ENCODE peak calls at places on chromosomes 11 and 22, in nine cellular contexts. U is body of pancreas, F is Peyer's patch, B is lower lobe of right lung, Z is breast epithelium, V is neural progenitor cell, C is pancreas, A is left ventricle myocardium inferior, O is BE2C. T is an unnamed sample. For H3K4me1, the result is how much of the 10 kb centered on the place peaks cover.

GRCh38 chr11:122157540-122158173 is 41.6 kb upstream of the BLID start:
- DNase-seq in A (no peak), F (no peak), C (no peak), Z (no peak), V (no peak), U (no peak), O (no peak), B (no peak), T (no peak)

GRCh38 chr11:102819491-102819890 is 21.5 kb upstream of the MMP1 start:
- DNase-seq in A (no peak), F (no peak), Z (no peak), U (no peak), V (no peak), C (no peak), B (no peak), O (no peak), T (no peak)

GRCh38 chr11:126225266-126225665 is 13.7 kb downstream of the FAM118B start:
- DNase-seq in B (no peak), C (no peak), U (no peak), Z (no peak), O (no peak), F (no peak), V (no peak), A (no peak), T (no peak)

GRCh38 chr22:20819471-20819870 is 39.1 kb downstream of the PI4KA start:
- DNase-seq in U (no peak), F (peak), Z (no peak), B (no peak), A (no peak), O (no peak), C (no peak), V (no peak), T (no peak)

GRCh38 chr11:17528181-17528691 is 16.0 kb downstream of the USH1C start:
- DNase-seq in C (no peak), U (peak), A (peak), B (no peak), F (peak), O (peak), V (peak), Z (no peak), T (peak)

GRCh38 chr11:3124821-3125220 is 40.3 kb downstream of the OSBPL5 start:
- DNase-seq in Z (no peak), B (peak), C (no peak), V (no peak), A (no peak), U (no peak), F (no peak), O (no peak), T (no peak)

GRCh38 chr11:876550-876949 is 33.9 kb downstream of the TSPAN4 start:
- DNase-seq in U (peak), C (peak), A (peak), Z (peak), V (no peak), O (no peak), B (no peak), F (no peak), T (peak)

GRCh38 chr11:118074785-118075184 is 2.1 kb upstream of the TMPRSS4 start:
- DNase-seq in U (no peak), F (peak), Z (no peak), B (no peak), V (no peak), O (no peak), C (no peak), A (no peak), T (peak)

GRCh38 chr11:80163011-80163410 is 722.2 kb upstream of the TENM4 start:
- DNase-seq in U (no peak), Z (no peak), A (no peak), F (no peak), C (no peak), V (no peak), O (no peak), B (no peak), T (no peak)

GRCh38 chr22:49767355-49768062 is 60.2 kb downstream of the BRD1 start:
- DNase-seq in Z (peak), O (peak), F (peak), C (no peak), U (peak), V (peak), A (peak), B (peak), T (no peak)

GRCh38 chr22:38085056-38085455 is 1.1 kb upstream of the SLC16A8 start:
- DNase-seq in F (no peak), A (no peak), O (no peak), V (no peak), C (peak), Z (no peak), U (no peak), B (peak), T (no peak)

GRCh38 chr22:38083931-38084631 is at the start of gene SLC16A8:
- DNase-seq in V (peak), B (peak), Z (no peak), C (no peak), A (no peak), F (no peak), O (no peak), U (no peak), T (no peak)

GRCh38 chr22:38081941-38082828 is 1.8 kb downstream of the SLC16A8 start:
- DNase-seq in V (no peak), U (no peak), F (no peak), C (peak), B (peak), Z (no peak), O (no peak), A (no peak), T (no peak)

GRCh38 chr22:38081636-38081940 is 2.4 kb downstream of the SLC16A8 start:
- DNase-seq in C (peak), V (no peak), U (no peak), A (no peak), Z (no peak), B (peak), O (no peak), F (no peak), T (no peak)

GRCh38 chr22:38082986-38083710 is 836 bp downstream of the SLC16A8 start:
- DNase-seq in V (no peak), Z (no peak), U (no peak), C (peak), A (no peak), O (no peak), B (peak), F (no peak), T (no peak)
- H3K4me1 ChIP-seq in V (under half), Z (under half), U (under half), C (under half), A (under half), O (under half), B (under half), F (under half), T (under half)

GRCh38 chr22:40193429-40194421 is 16.0 kb downstream of the TNRC6B start:
- DNase-seq in F (peak), O (no peak), Z (no peak), B (no peak), V (peak), A (no peak), U (no peak), C (no peak), T (peak)
- TF ChIP-seq CTCF in F (no peak), O (peak), Z (no peak), B (peak), V (peak), A (peak), U (peak), C (no peak), T (no peak)

GRCh38 chr11:63670738-63671321 is 346 bp downstream of the ATL3 start:
- DNase-seq in C (peak), Z (no peak), B (peak), V (peak), A (peak), U (peak), F (peak), O (peak), T (peak)
- H3K4me1 ChIP-seq in C (under half), Z (under half), B (under half), V (under half), A (half or more), U (under half), F (under half), O (under half), T (under half)

GRCh38 chr11:26551186-26551801 is 20.8 kb downstream of the MUC15 start:
- DNase-seq in C (no peak), B (no peak), O (no peak), F (no peak), A (no peak), Z (no peak), U (no peak), V (no peak), T (no peak)
- TF ChIP-seq CTCF in C (no peak), B (peak), O (peak), F (no peak), A (no peak), Z (no peak), U (peak), V (peak), T (peak)

GRCh38 chr22:46091277-46091977 is 58.9 kb upstream of the PPARA start:
- DNase-seq in V (no peak), A (peak), B (peak), F (no peak), U (no peak), C (peak), Z (no peak), O (no peak), T (no peak)
- H3K4me1 ChIP-seq in V (under half), A (half or more), B (half or more), F (under half), U (half or more), C (half or more), Z (half or more), O (half or more), T (under half)

GRCh38 chr11:65891180-65892136 is 985 bp downstream of the CCDC85B start:
- DNase-seq in B (peak), Z (no peak), O (peak), A (peak), C (peak), U (no peak), F (no peak), V (peak), T (no peak)
- TF ChIP-seq CTCF in B (peak), Z (no peak), O (peak), A (peak), C (no peak), U (no peak), F (no peak), V (peak), T (no peak)

DNA sequence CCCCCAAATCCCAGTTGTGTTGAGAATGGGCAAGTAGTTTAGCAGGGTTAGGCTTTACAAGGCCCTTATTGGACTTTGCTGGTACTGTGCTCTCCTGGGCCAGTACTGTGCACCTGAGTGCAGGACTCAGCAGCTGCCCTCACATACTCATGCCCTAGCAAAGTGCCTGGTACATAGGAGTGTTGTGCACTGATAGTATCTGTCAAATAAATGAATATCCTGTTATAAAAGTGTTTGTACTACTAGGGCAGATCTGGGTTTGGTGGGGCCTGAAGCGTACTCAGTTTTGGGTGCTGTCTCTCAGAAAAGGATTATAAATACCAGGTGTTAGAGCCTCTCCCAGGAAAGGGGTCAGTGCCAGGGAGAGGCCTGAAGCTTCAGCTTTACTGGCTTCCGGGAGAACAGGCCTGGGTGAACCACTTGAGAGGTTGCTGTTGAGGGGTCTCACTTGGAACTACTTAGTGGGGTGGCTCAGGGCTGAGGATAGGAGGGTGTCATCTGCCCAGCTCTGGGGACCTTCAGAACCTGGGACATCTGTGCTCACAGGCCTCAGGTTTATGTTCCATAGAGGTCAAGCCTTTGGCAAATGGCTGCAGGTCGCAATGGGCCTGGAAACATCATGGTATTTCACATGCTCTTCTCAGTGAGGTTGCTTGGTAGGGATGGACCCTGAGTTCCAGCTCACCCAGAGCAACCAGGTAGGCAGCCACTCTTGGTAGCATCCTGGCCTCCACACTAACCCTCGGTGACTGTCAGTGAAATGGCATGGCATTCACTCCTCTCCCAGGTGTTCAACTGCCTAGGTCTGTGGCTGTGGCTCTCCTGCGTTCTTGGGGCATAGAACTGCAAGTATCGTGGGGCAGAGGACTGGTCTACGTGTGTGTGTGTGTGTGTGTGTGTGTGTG is 106.1 kb downstream of the ZBTB16 start:
- DNase-seq in Z (no peak), U (no peak), O (no peak), A (no peak), F (no peak), V (no peak), B (no peak), C (no peak), T (no peak)
- H3K4me1 ChIP-seq in Z (half or more), U (half or more), O (under half), A (half or more), F (under half), V (half or more), B (half or more), C (half or more), T (half or more)

DNA sequence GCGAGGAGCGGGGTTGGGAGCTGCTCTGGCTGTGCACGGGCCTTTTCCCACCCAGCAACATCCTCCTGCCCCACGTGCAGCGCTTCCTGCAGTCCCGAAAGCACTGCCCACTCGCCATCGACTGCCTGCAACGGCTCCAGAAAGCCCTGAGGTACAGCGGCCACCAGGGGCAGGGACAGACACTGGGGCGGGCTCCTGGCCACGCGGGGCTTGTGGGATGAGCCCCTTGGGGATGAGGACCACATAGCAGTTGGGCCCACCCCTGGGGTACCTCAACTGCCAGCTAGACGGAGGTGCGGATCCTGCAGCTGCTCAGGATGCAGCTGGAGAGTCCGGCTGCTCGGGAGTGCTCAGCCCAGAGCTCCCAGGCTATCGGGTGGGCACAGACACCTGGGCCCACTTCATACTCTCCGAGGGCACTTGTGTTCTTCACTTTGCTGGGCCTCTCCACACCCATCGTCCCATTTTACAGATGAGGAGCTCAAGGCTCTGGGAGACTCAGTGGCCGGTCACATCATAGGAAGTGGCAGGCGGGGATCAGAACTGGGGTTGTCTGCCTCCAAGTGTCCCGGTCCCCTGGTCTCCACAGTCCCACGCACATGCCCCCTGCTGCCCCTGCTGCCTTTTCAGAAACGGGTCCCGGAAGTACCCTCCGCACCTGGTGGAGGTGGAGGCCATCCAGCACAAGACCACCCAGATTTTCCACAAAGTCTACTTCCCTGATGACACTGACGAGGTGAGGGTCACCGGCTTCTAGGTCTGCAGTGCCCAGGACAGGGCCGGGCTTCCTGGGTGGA is 77.6 kb downstream of the MYO7A start:
- DNase-seq in O (no peak), Z (no peak), B (no peak), U (no peak), V (no peak), F (peak), C (peak), A (no peak), T (no peak)
- TF ChIP-seq CTCF in O (no peak), Z (no peak), B (no peak), U (no peak), V (no peak), F (no peak), C (no peak), A (no peak), T (no peak)

GRCh38 chr11:64865286-64866172 is 12.9 kb downstream of the EHD1 start:
- DNase-seq in O (no peak), A (no peak), V (no peak), F (no peak), C (no peak), Z (no peak), B (no peak), U (no peak), T (no peak)

GRCh38 chr11:64863381-64864060 is 14.9 kb downstream of the EHD1 start:
- DNase-seq in A (no peak), O (no peak), U (no peak), Z (no peak), V (peak), F (no peak), B (no peak), C (peak), T (no peak)

GRCh38 chr11:64864135-64864472 is 14.3 kb downstream of the EHD1 start:
- DNase-seq in B (no peak), O (no peak), Z (no peak), U (no peak), C (peak), F (no peak), A (no peak), V (no peak), T (no peak)

GRCh38 chr11:64866173-64866491 is 12.3 kb downstream of the EHD1 start:
- DNase-seq in V (no peak), Z (no peak), F (no peak), C (no peak), B (no peak), U (no peak), A (no peak), O (no peak), T (no peak)

DNA sequence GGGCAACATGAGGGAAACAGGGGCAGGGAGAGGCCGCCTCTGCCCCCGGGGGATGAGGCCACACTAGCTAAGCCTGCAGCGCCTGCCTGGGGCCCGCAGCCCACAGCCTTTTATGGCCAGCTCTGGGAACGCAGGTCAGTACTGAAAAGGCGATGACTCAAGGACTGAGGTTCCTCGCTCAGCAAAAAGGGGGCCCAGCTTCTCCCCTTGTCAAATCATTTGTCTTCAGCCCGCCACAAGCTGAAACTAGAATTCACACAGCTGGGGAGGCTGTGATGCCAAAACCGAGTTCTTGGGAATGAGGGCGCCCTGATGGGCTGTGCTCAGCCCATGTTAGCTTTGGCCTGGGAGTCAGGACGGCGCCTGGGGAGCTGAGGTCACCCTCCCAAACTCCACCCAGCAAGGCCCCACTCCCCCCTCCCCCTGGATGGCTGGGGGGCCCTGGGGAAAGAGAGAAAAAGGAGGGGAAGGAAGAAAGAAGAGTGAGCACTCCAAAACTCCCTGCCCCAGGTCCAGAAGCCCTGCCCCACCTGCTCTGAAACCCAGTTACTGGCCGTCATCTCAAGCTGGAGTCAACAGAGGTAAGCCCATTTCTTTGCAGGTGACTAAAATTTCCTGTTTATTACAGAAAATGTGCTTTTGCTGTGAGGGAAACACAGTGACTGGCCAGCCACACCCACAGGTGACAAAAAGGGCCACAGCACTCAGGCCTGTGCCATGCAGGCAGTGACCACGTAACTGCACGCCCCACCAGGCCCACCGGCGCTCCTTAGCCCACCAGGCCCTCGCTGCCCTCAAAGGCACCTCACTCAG is 13.7 kb downstream of the EHD1 start:
- DNase-seq in U (peak), C (no peak), O (no peak), A (peak), F (peak), V (peak), B (peak), Z (no peak), T (no peak)
- H3K4me1 ChIP-seq in U (under half), C (under half), O (under half), A (half or more), F (under half), V (under half), B (half or more), Z (under half), T (under half)

GRCh38 chr11:87281496-87281895 is 243.8 kb downstream of the TMEM135 start:
- DNase-seq in F (no peak), B (no peak), C (no peak), A (no peak), V (no peak), Z (no peak), U (peak), O (no peak), T (no peak)
- TF ChIP-seq CTCF in F (no peak), B (peak), C (no peak), A (peak), V (no peak), Z (peak), U (peak), O (no peak), T (no peak)

T was measured in thyroid gland.